ENCODE peak calls at places on chromosomes 5 and 9, in six cellular contexts. H is spleen, D is stomach, P is tibial nerve, W is Peyer's patch, C is NB4. T is an unnamed sample.

GRCh38 chr9:86942352-86943222 is 4.7 kb downstream of the GAS1 start:
- DNase-seq in H (no peak), D (no peak), P (no peak), W (no peak), C (no peak), T (no peak)

GRCh38 chr5:2634399-2635176 is 116.9 kb downstream of the IRX2 start:
- DNase-seq in H (no peak), D (no peak), P (no peak), W (no peak), C (no peak), T (no peak)

GRCh38 chr5:116313366-116313765 is 228.5 kb downstream of the COMMD10 start:
- DNase-seq in H (no peak), D (no peak), P (no peak), W (no peak), C (no peak), T (no peak)

GRCh38 chr5:124263680-124264491 is 482.6 kb downstream of the ZNF608 start:
- DNase-seq in H (no peak), D (peak), P (no peak), W (no peak), C (no peak), T (no peak)

GRCh38 chr5:176319827-176320554 is 41.6 kb downstream of the KIAA1191 start:
- DNase-seq in H (no peak), D (no peak), P (no peak), W (no peak), C (peak), T (no peak)

GRCh38 chr5:167688731-167689130 is 602.7 kb upstream of the WWC1 start:
- DNase-seq in H (no peak), D (no peak), P (no peak), W (no peak), C (no peak), T (no peak)

GRCh38 chr9:33130501-33130900 is 36.6 kb downstream of the B4GALT1 start:
- DNase-seq in H (peak), D (no peak), P (no peak), W (no peak), C (peak), T (no peak)

GRCh38 chr5:107425541-107426031 is 245.2 kb downstream of the EFNA5 start:
- DNase-seq in H (no peak), D (no peak), P (no peak), W (no peak), C (no peak), T (no peak)

GRCh38 chr9:21414220-21414940 is 5.5 kb downstream of the IFNA8 start:
- DNase-seq in H (no peak), D (no peak), P (no peak), W (no peak), C (no peak), T (no peak)

DNA sequence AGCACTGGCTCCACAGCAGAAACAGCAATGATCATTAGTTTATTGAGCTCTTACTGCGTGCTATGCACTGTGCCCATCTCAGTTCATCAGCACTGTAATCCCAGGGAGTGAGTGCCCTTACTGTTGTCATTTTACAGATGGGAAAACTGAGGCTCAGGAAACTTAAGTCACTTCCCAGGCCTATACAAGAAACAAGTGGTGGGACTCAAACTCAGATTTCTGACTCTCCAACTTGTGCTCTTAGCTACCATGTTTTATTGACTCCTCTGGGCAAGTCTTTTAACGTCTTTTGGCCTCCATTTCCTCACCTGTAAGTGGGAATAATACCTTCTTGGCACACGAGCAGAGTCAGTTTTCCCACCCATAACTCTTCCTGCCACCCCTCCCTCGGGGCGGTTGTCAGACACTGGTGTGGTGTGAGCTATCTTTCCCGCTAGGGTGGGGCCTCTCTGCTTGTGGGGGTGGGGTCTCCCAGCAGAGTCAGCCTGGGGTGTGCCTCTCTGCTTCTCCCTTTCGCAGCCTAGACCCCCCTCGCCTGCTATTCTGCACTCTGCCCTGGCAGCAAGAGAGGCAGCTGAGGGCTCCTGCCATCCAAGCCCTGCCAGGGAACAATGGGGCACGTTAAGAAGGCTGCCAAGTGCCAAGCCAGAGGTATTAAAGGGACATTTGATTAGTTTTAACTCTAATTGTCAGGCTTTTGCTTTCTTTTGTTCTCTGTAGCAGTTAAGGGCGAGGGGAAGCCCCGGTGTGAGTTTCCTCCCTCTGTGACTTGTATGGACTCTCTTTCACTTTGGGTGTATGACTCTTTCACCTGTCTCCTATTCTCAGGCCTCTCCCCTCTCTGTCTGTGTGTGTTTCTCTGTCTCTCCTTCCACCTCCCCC is 12.1 kb downstream of the GALNT10 start:
- DNase-seq in H (no peak), D (peak), P (no peak), W (no peak), C (no peak), T (no peak)
- TF ChIP-seq POLR2A in H (no peak), D (no peak), P (no peak), W (no peak), C (no peak), T (no peak)

GRCh38 chr5:30475429-30475828 is 718.1 kb upstream of the CDH6 start:
- DNase-seq in H (no peak), D (no peak), P (no peak), W (no peak), C (no peak), T (no peak)

DNA sequence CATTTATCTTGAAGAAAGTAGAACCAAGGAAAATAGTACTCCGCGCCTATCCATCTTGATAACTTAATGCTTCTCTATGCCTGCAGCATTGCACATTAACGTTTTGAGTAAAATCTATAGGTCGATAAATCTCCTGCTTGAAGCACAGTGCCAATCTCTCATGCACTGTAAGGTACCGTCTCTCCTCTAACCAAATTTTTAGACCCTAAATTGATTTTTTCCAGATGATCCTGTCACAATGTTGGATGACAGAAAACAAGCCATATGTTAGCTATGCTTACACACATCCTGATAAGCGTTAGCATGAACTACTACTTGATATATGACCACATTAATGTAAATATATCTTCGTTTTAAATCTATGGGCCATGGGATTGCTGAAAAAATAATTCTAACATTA is 723.8 kb upstream of the CDH6 start:
- DNase-seq in H (no peak), D (no peak), P (no peak), W (no peak), C (no peak), T (no peak)
- H3K4me3 ChIP-seq in H (no peak), D (no peak), P (no peak), W (no peak), C (no peak), T (no peak)

DNA sequence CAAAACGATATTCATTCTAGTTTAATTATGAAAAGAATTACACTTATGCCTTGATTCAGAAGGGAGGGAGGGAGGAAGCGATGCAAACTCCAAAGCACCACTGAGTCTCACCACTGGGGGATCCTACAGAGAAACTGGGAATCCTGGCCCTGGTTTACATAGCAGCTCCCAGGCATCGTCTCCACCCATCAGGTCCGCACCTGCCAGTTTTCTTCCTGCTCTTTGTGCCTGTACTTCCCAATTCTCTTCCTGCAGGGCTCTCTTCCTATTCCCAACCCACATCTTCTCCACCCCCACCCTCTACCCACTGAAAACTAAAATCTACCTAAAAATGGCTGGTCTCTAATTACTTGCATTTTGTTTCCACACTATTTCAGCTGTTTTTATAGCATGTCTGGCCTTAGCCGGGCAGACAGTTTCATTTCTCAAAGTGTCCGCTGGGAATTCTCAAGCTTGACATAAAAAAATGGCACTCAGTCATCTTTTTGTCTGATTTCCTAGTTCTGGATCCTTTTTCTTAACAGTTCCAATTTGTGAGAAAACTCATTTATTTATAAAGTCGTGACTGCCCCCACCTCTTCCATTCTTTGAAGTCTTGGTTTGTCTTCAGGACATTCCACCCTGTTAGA is 1.6 kb upstream of the TNIP1 start:
- DNase-seq in H (peak), D (no peak), P (no peak), W (peak), C (peak), T (no peak)
- TF ChIP-seq POLR2A in H (no peak), D (no peak), P (no peak), W (no peak), C (no peak), T (no peak)

GRCh38 chr5:148829248-148829594 is 2.8 kb downstream of the ADRB2 start:
- DNase-seq in H (no peak), D (no peak), P (no peak), W (no peak), C (no peak), T (no peak)
- H3K4me3 ChIP-seq in H (peak), D (peak), P (peak), W (no peak), C (peak), T (no peak)

GRCh38 chr9:134344068-134344820 is 18.0 kb downstream of the RXRA start:
- DNase-seq in H (peak), D (no peak), P (peak), W (peak), C (no peak), T (no peak)

GRCh38 chr9:134344821-134345310 is 18.6 kb downstream of the RXRA start:
- DNase-seq in H (no peak), D (no peak), P (no peak), W (no peak), C (no peak), T (no peak)

GRCh38 chr9:134346840-134347239 is 20.6 kb downstream of the RXRA start:
- DNase-seq in H (no peak), D (no peak), P (no peak), W (no peak), C (no peak), T (no peak)

GRCh38 chr9:134346151-134346550 is 19.9 kb downstream of the RXRA start:
- DNase-seq in H (no peak), D (no peak), P (no peak), W (no peak), C (no peak), T (no peak)

DNA sequence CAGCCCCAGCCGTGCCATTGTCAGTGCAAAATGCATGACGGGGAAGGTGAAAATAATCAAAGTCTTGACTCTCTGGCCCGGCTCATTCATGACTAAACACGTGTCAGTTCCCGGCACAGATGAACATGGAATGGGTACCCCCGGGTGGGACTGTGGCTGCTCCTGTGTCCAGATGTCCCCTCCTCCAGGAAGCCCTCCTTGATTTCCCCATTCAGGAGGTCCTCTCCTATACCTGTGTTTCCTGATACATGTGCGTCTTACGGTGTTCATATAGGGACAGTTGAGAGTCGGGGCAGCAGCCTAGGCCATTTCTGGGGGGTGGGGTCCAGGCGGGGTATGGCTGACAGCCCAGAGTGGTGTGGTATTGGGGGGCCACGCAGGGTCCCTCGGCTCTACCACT is 19.5 kb downstream of the RXRA start:
- DNase-seq in H (no peak), D (no peak), P (no peak), W (no peak), C (no peak), T (no peak)
- TF ChIP-seq POLR2A in H (no peak), D (no peak), P (no peak), W (no peak), C (no peak), T (no peak)

DNA sequence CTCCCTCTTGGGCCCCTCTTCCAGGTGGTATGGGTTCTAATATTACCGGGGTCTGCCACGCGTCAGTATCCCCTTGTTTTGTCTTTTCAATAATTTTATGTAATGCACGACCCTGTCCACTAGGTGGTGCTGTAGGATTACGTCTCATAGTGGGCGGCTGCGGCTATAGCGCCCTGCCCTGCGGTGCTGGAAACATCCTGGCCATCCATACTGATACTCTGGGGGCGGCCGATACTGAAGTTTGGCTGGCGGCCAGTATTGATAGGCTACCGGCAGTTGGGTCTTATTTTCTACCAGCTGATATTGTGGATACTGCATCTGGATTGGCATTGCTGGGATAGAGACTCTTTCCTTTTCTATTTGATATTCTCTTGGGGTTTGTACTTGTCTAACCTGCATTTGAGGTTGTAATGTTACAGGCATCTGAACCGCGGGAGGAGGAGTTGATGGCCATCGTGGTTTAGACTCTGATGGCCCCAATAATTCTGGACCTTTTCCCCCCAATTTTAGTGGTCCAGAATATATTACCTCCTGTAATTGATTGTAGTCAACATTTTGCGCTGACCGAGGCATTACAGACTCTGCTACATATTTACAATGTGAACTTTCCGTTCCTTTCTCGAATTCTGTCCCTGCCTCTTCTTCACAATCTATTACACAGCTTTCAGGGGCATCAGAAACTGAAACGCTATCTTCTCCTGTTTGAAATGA is 3.3 kb upstream of the TMEM141 start:
- DNase-seq in H (peak), D (peak), P (peak), W (peak), C (peak), T (peak)
- H3K4me3 ChIP-seq in H (no peak), D (no peak), P (no peak), W (no peak), C (peak), T (no peak)

GRCh38 chr9:121075251-121076036 is 689 bp downstream of the CNTRL start:
- DNase-seq in H (no peak), D (no peak), P (no peak), W (no peak), C (peak), T (no peak)
- TF ChIP-seq POLR2A in H (no peak), D (no peak), P (no peak), W (no peak), C (no peak), T (no peak)